ENCODE peak calls at places on chromosome 6, in nine cellular contexts. One of them, this sample, is unnamed.

GRCh38 chr6:125316621-125317020 is 14.9 kb upstream of the HDDC2 start:
- DNase-seq in NCI-H1417: no peak
- DNase-seq in fibroblast of pulmonary artery: no peak
- DNase-seq in left ventricle myocardium inferior: no peak
- DNase-seq in natural killer cell: no peak
- DNase-seq in NCI-H187 treated with DMSO at 0.1 percent for 48 hours: no peak
- DNase-seq in activated CD4-positive, alpha-beta T cell treated with anti-CD3 and anti-CD28 coated beads, Interleukin-2, amount 50 U/mL, for 1 hour: no peak
- DNase-seq in activated T-helper 9 cell treated with anti-CD3 and anti-CD28 coated beads, Interleukin-2, amount 50 U/mL, for 16 hours: no peak
- DNase-seq in GM04503: no peak
- DNase-seq in this sample: no peak

GRCh38 chr6:47437592-47437991 is 40.0 kb upstream of the CD2AP start:
- DNase-seq in activated T-helper 9 cell treated with anti-CD3 and anti-CD28 coated beads, Interleukin-2, amount 50 U/mL, for 16 hours: no peak
- DNase-seq in natural killer cell: no peak
- DNase-seq in NCI-H1417: no peak
- DNase-seq in fibroblast of pulmonary artery: no peak
- DNase-seq in left ventricle myocardium inferior: no peak
- DNase-seq in NCI-H187 treated with DMSO at 0.1 percent for 48 hours: no peak
- DNase-seq in activated CD4-positive, alpha-beta T cell treated with anti-CD3 and anti-CD28 coated beads, Interleukin-2, amount 50 U/mL, for 1 hour: no peak
- DNase-seq in GM04503: no peak
- DNase-seq in this sample: peak

GRCh38 chr6:1607557-1608221 is 2.0 kb upstream of the FOXC1 start:
- DNase-seq in GM04503: no peak
- DNase-seq in NCI-H187 treated with DMSO at 0.1 percent for 48 hours: no peak
- DNase-seq in NCI-H1417: peak
- DNase-seq in left ventricle myocardium inferior: no peak
- DNase-seq in activated CD4-positive, alpha-beta T cell treated with anti-CD3 and anti-CD28 coated beads, Interleukin-2, amount 50 U/mL, for 1 hour: no peak
- DNase-seq in fibroblast of pulmonary artery: no peak
- DNase-seq in natural killer cell: no peak
- DNase-seq in activated T-helper 9 cell treated with anti-CD3 and anti-CD28 coated beads, Interleukin-2, amount 50 U/mL, for 16 hours: no peak
- DNase-seq in this sample: no peak

GRCh38 chr6:111761783-111762312 is 111.4 kb downstream of the FYN start:
- DNase-seq in NCI-H1417: no peak
- DNase-seq in left ventricle myocardium inferior: no peak
- DNase-seq in activated T-helper 9 cell treated with anti-CD3 and anti-CD28 coated beads, Interleukin-2, amount 50 U/mL, for 16 hours: peak
- DNase-seq in activated CD4-positive, alpha-beta T cell treated with anti-CD3 and anti-CD28 coated beads, Interleukin-2, amount 50 U/mL, for 1 hour: peak
- DNase-seq in GM04503: no peak
- DNase-seq in NCI-H187 treated with DMSO at 0.1 percent for 48 hours: no peak
- DNase-seq in fibroblast of pulmonary artery: peak
- DNase-seq in natural killer cell: no peak
- DNase-seq in this sample: peak

GRCh38 chr6:28816339-28816908 is 107.4 kb downstream of the TRIM27 start:
- DNase-seq in NCI-H187 treated with DMSO at 0.1 percent for 48 hours: no peak
- DNase-seq in fibroblast of pulmonary artery: no peak
- DNase-seq in natural killer cell: no peak
- DNase-seq in NCI-H1417: no peak
- DNase-seq in left ventricle myocardium inferior: no peak
- DNase-seq in GM04503: no peak
- DNase-seq in activated T-helper 9 cell treated with anti-CD3 and anti-CD28 coated beads, Interleukin-2, amount 50 U/mL, for 16 hours: no peak
- DNase-seq in activated CD4-positive, alpha-beta T cell treated with anti-CD3 and anti-CD28 coated beads, Interleukin-2, amount 50 U/mL, for 1 hour: no peak
- DNase-seq in this sample: no peak

GRCh38 chr6:33029297-33030184 is 20.1 kb upstream of the HLA-DOA start:
- DNase-seq in activated CD4-positive, alpha-beta T cell treated with anti-CD3 and anti-CD28 coated beads, Interleukin-2, amount 50 U/mL, for 1 hour: no peak
- DNase-seq in NCI-H187 treated with DMSO at 0.1 percent for 48 hours: no peak
- DNase-seq in left ventricle myocardium inferior: no peak
- DNase-seq in GM04503: no peak
- DNase-seq in NCI-H1417: no peak
- DNase-seq in natural killer cell: no peak
- DNase-seq in fibroblast of pulmonary artery: peak
- DNase-seq in activated T-helper 9 cell treated with anti-CD3 and anti-CD28 coated beads, Interleukin-2, amount 50 U/mL, for 16 hours: no peak
- DNase-seq in this sample: peak

GRCh38 chr6:35451354-35452185 is 568 bp upstream of the FANCE start:
- DNase-seq in left ventricle myocardium inferior: no peak
- DNase-seq in NCI-H187 treated with DMSO at 0.1 percent for 48 hours: no peak
- DNase-seq in activated T-helper 9 cell treated with anti-CD3 and anti-CD28 coated beads, Interleukin-2, amount 50 U/mL, for 16 hours: no peak
- DNase-seq in fibroblast of pulmonary artery: no peak
- DNase-seq in GM04503: no peak
- DNase-seq in NCI-H1417: no peak
- DNase-seq in natural killer cell: no peak
- DNase-seq in activated CD4-positive, alpha-beta T cell treated with anti-CD3 and anti-CD28 coated beads, Interleukin-2, amount 50 U/mL, for 1 hour: no peak
- DNase-seq in this sample: no peak

GRCh38 chr6:45741437-45742166 is 274.1 kb downstream of the CLIC5 start:
- DNase-seq in left ventricle myocardium inferior: no peak
- DNase-seq in NCI-H1417: no peak
- DNase-seq in NCI-H187 treated with DMSO at 0.1 percent for 48 hours: no peak
- DNase-seq in fibroblast of pulmonary artery: peak
- DNase-seq in activated T-helper 9 cell treated with anti-CD3 and anti-CD28 coated beads, Interleukin-2, amount 50 U/mL, for 16 hours: no peak
- DNase-seq in GM04503: peak
- DNase-seq in natural killer cell: no peak
- DNase-seq in activated CD4-positive, alpha-beta T cell treated with anti-CD3 and anti-CD28 coated beads, Interleukin-2, amount 50 U/mL, for 1 hour: no peak
- DNase-seq in this sample: peak

GRCh38 chr6:7542878-7543394 is 1.5 kb downstream of the DSP start:
- DNase-seq in NCI-H187 treated with DMSO at 0.1 percent for 48 hours: no peak
- DNase-seq in left ventricle myocardium inferior: peak
- DNase-seq in activated CD4-positive, alpha-beta T cell treated with anti-CD3 and anti-CD28 coated beads, Interleukin-2, amount 50 U/mL, for 1 hour: no peak
- DNase-seq in GM04503: no peak
- DNase-seq in NCI-H1417: peak
- DNase-seq in fibroblast of pulmonary artery: peak
- DNase-seq in natural killer cell: no peak
- DNase-seq in activated T-helper 9 cell treated with anti-CD3 and anti-CD28 coated beads, Interleukin-2, amount 50 U/mL, for 16 hours: no peak
- DNase-seq in this sample: no peak

GRCh38 chr6:1485678-1486077 is 96.3 kb downstream of the FOXF2 start:
- DNase-seq in NCI-H1417: no peak
- DNase-seq in activated T-helper 9 cell treated with anti-CD3 and anti-CD28 coated beads, Interleukin-2, amount 50 U/mL, for 16 hours: no peak
- DNase-seq in GM04503: peak
- DNase-seq in left ventricle myocardium inferior: no peak
- DNase-seq in activated CD4-positive, alpha-beta T cell treated with anti-CD3 and anti-CD28 coated beads, Interleukin-2, amount 50 U/mL, for 1 hour: no peak
- DNase-seq in fibroblast of pulmonary artery: peak
- DNase-seq in natural killer cell: no peak
- DNase-seq in NCI-H187 treated with DMSO at 0.1 percent for 48 hours: no peak
- DNase-seq in this sample: no peak

GRCh38 chr6:41785689-41786450 is 1.6 kb upstream of the TOMM6 start:
- DNase-seq in activated T-helper 9 cell treated with anti-CD3 and anti-CD28 coated beads, Interleukin-2, amount 50 U/mL, for 16 hours: no peak
- DNase-seq in activated CD4-positive, alpha-beta T cell treated with anti-CD3 and anti-CD28 coated beads, Interleukin-2, amount 50 U/mL, for 1 hour: no peak
- DNase-seq in GM04503: no peak
- DNase-seq in fibroblast of pulmonary artery: peak
- DNase-seq in NCI-H1417: no peak
- DNase-seq in left ventricle myocardium inferior: peak
- DNase-seq in natural killer cell: no peak
- DNase-seq in NCI-H187 treated with DMSO at 0.1 percent for 48 hours: no peak
- DNase-seq in this sample: no peak

GRCh38 chr6:149781715-149782114 is 32.2 kb downstream of the PCMT1 start:
- DNase-seq in fibroblast of pulmonary artery: no peak
- DNase-seq in NCI-H1417: no peak
- DNase-seq in left ventricle myocardium inferior: no peak
- DNase-seq in NCI-H187 treated with DMSO at 0.1 percent for 48 hours: no peak
- DNase-seq in GM04503: no peak
- DNase-seq in activated T-helper 9 cell treated with anti-CD3 and anti-CD28 coated beads, Interleukin-2, amount 50 U/mL, for 16 hours: no peak
- DNase-seq in activated CD4-positive, alpha-beta T cell treated with anti-CD3 and anti-CD28 coated beads, Interleukin-2, amount 50 U/mL, for 1 hour: no peak
- DNase-seq in natural killer cell: no peak
- DNase-seq in this sample: no peak

GRCh38 chr6:12082368-12082767 is 70.3 kb downstream of the HIVEP1 start:
- DNase-seq in left ventricle myocardium inferior: no peak
- DNase-seq in activated T-helper 9 cell treated with anti-CD3 and anti-CD28 coated beads, Interleukin-2, amount 50 U/mL, for 16 hours: no peak
- DNase-seq in natural killer cell: no peak
- DNase-seq in fibroblast of pulmonary artery: no peak
- DNase-seq in NCI-H187 treated with DMSO at 0.1 percent for 48 hours: no peak
- DNase-seq in GM04503: no peak
- DNase-seq in activated CD4-positive, alpha-beta T cell treated with anti-CD3 and anti-CD28 coated beads, Interleukin-2, amount 50 U/mL, for 1 hour: no peak
- DNase-seq in NCI-H1417: no peak
- DNase-seq in this sample: no peak

GRCh38 chr6:112233864-112234263 is 20.5 kb downstream of the LAMA4 start:
- DNase-seq in GM04503: peak
- DNase-seq in activated T-helper 9 cell treated with anti-CD3 and anti-CD28 coated beads, Interleukin-2, amount 50 U/mL, for 16 hours: no peak
- DNase-seq in activated CD4-positive, alpha-beta T cell treated with anti-CD3 and anti-CD28 coated beads, Interleukin-2, amount 50 U/mL, for 1 hour: no peak
- DNase-seq in left ventricle myocardium inferior: no peak
- DNase-seq in natural killer cell: no peak
- DNase-seq in NCI-H187 treated with DMSO at 0.1 percent for 48 hours: no peak
- DNase-seq in NCI-H1417: no peak
- DNase-seq in fibroblast of pulmonary artery: peak
- DNase-seq in this sample: no peak

GRCh38 chr6:148501178-148501590 is 158.5 kb downstream of the SASH1 start:
- DNase-seq in fibroblast of pulmonary artery: peak
- DNase-seq in NCI-H187 treated with DMSO at 0.1 percent for 48 hours: no peak
- DNase-seq in natural killer cell: no peak
- DNase-seq in left ventricle myocardium inferior: no peak
- DNase-seq in GM04503: peak
- DNase-seq in activated CD4-positive, alpha-beta T cell treated with anti-CD3 and anti-CD28 coated beads, Interleukin-2, amount 50 U/mL, for 1 hour: no peak
- DNase-seq in activated T-helper 9 cell treated with anti-CD3 and anti-CD28 coated beads, Interleukin-2, amount 50 U/mL, for 16 hours: no peak
- DNase-seq in NCI-H1417: no peak
- DNase-seq in this sample: no peak

GRCh38 chr6:14720411-14721102 is 525.3 kb upstream of the JARID2 start:
- DNase-seq in NCI-H1417: no peak
- DNase-seq in activated T-helper 9 cell treated with anti-CD3 and anti-CD28 coated beads, Interleukin-2, amount 50 U/mL, for 16 hours: no peak
- DNase-seq in NCI-H187 treated with DMSO at 0.1 percent for 48 hours: no peak
- DNase-seq in left ventricle myocardium inferior: no peak
- DNase-seq in GM04503: no peak
- DNase-seq in natural killer cell: no peak
- DNase-seq in fibroblast of pulmonary artery: no peak
- DNase-seq in activated CD4-positive, alpha-beta T cell treated with anti-CD3 and anti-CD28 coated beads, Interleukin-2, amount 50 U/mL, for 1 hour: no peak
- DNase-seq in this sample: no peak

GRCh38 chr6:94376876-94377275 is 957.5 kb upstream of the EPHA7 start:
- DNase-seq in left ventricle myocardium inferior: no peak
- DNase-seq in activated T-helper 9 cell treated with anti-CD3 and anti-CD28 coated beads, Interleukin-2, amount 50 U/mL, for 16 hours: no peak
- DNase-seq in natural killer cell: no peak
- DNase-seq in activated CD4-positive, alpha-beta T cell treated with anti-CD3 and anti-CD28 coated beads, Interleukin-2, amount 50 U/mL, for 1 hour: no peak
- DNase-seq in fibroblast of pulmonary artery: no peak
- DNase-seq in GM04503: no peak
- DNase-seq in NCI-H187 treated with DMSO at 0.1 percent for 48 hours: no peak
- DNase-seq in NCI-H1417: no peak
- DNase-seq in this sample: no peak

GRCh38 chr6:114344216-114344970 is 1.6 kb upstream of the HS3ST5 start:
- DNase-seq in natural killer cell: no peak
- DNase-seq in NCI-H187 treated with DMSO at 0.1 percent for 48 hours: no peak
- DNase-seq in NCI-H1417: no peak
- DNase-seq in fibroblast of pulmonary artery: no peak
- DNase-seq in GM04503: no peak
- DNase-seq in left ventricle myocardium inferior: no peak
- DNase-seq in activated T-helper 9 cell treated with anti-CD3 and anti-CD28 coated beads, Interleukin-2, amount 50 U/mL, for 16 hours: no peak
- DNase-seq in activated CD4-positive, alpha-beta T cell treated with anti-CD3 and anti-CD28 coated beads, Interleukin-2, amount 50 U/mL, for 1 hour: no peak
- DNase-seq in this sample: no peak

GRCh38 chr6:125453516-125453915 is 151.7 kb upstream of the HDDC2 start:
- DNase-seq in activated T-helper 9 cell treated with anti-CD3 and anti-CD28 coated beads, Interleukin-2, amount 50 U/mL, for 16 hours: no peak
- DNase-seq in left ventricle myocardium inferior: no peak
- DNase-seq in activated CD4-positive, alpha-beta T cell treated with anti-CD3 and anti-CD28 coated beads, Interleukin-2, amount 50 U/mL, for 1 hour: no peak
- DNase-seq in natural killer cell: no peak
- DNase-seq in NCI-H187 treated with DMSO at 0.1 percent for 48 hours: no peak
- DNase-seq in GM04503: no peak
- DNase-seq in NCI-H1417: no peak
- DNase-seq in fibroblast of pulmonary artery: no peak
- DNase-seq in this sample: no peak

GRCh38 chr6:19736066-19736465 is 101.1 kb upstream of the ID4 start:
- DNase-seq in natural killer cell: no peak
- DNase-seq in GM04503: no peak
- DNase-seq in left ventricle myocardium inferior: no peak
- DNase-seq in activated CD4-positive, alpha-beta T cell treated with anti-CD3 and anti-CD28 coated beads, Interleukin-2, amount 50 U/mL, for 1 hour: no peak
- DNase-seq in NCI-H187 treated with DMSO at 0.1 percent for 48 hours: peak
- DNase-seq in NCI-H1417: peak
- DNase-seq in fibroblast of pulmonary artery: no peak
- DNase-seq in activated T-helper 9 cell treated with anti-CD3 and anti-CD28 coated beads, Interleukin-2, amount 50 U/mL, for 16 hours: no peak
- DNase-seq in this sample: no peak

GRCh38 chr6:149755300-149756260 is 6.0 kb downstream of the PCMT1 start:
- DNase-seq in activated T-helper 9 cell treated with anti-CD3 and anti-CD28 coated beads, Interleukin-2, amount 50 U/mL, for 16 hours: no peak
- DNase-seq in activated CD4-positive, alpha-beta T cell treated with anti-CD3 and anti-CD28 coated beads, Interleukin-2, amount 50 U/mL, for 1 hour: no peak
- DNase-seq in GM04503: no peak
- DNase-seq in natural killer cell: no peak
- DNase-seq in NCI-H187 treated with DMSO at 0.1 percent for 48 hours: no peak
- DNase-seq in fibroblast of pulmonary artery: no peak
- DNase-seq in NCI-H1417: no peak
- DNase-seq in left ventricle myocardium inferior: no peak
- DNase-seq in this sample: no peak

GRCh38 chr6:41680182-41680965 is 42.1 kb downstream of the MDFI start:
- DNase-seq in activated T-helper 9 cell treated with anti-CD3 and anti-CD28 coated beads, Interleukin-2, amount 50 U/mL, for 16 hours: no peak
- DNase-seq in fibroblast of pulmonary artery: no peak
- DNase-seq in NCI-H187 treated with DMSO at 0.1 percent for 48 hours: no peak
- DNase-seq in natural killer cell: no peak
- DNase-seq in NCI-H1417: no peak
- DNase-seq in activated CD4-positive, alpha-beta T cell treated with anti-CD3 and anti-CD28 coated beads, Interleukin-2, amount 50 U/mL, for 1 hour: no peak
- DNase-seq in GM04503: no peak
- DNase-seq in left ventricle myocardium inferior: no peak
- DNase-seq in this sample: no peak

GRCh38 chr6:113909224-113909856 is 52.2 kb downstream of the MARCKS start:
- DNase-seq in fibroblast of pulmonary artery: peak
- DNase-seq in activated T-helper 9 cell treated with anti-CD3 and anti-CD28 coated beads, Interleukin-2, amount 50 U/mL, for 16 hours: no peak
- DNase-seq in NCI-H187 treated with DMSO at 0.1 percent for 48 hours: peak
- DNase-seq in natural killer cell: no peak
- DNase-seq in GM04503: no peak
- DNase-seq in activated CD4-positive, alpha-beta T cell treated with anti-CD3 and anti-CD28 coated beads, Interleukin-2, amount 50 U/mL, for 1 hour: no peak
- DNase-seq in NCI-H1417: peak
- DNase-seq in left ventricle myocardium inferior: no peak
- DNase-seq in this sample: no peak